ENCODE peak calls at places on chromosomes 1 and 21, in five cellular contexts. Y is ascending aorta, T is A549, I is astrocyte, S is left ventricle myocardium inferior. N is an unnamed sample.

GRCh38 chr21:42097860-42098259 is 26.7 kb downstream of the UMODL1 start:
- DNase-seq in Y (peak; percentile 93), T (peak; percentile 84), I (peak; percentile 98), S (no peak), N (no peak)

GRCh38 chr1:204494281-204495077 is at the start of gene PIK3C2B:
- DNase-seq in Y (peak; percentile 88), T (peak; percentile 97), I (peak; percentile 65), S (peak; percentile 85), N (peak; percentile 84)

GRCh38 chr21:31460985-31461384 is 116.9 kb upstream of the TIAM1 start:
- DNase-seq in Y (no peak), T (no peak), I (no peak), S (no peak), N (no peak)

GRCh38 chr1:169914534-169914933 is 20.8 kb upstream of the SCYL3 start:
- DNase-seq in Y (no peak), T (no peak), I (peak; percentile 59), S (no peak), N (no peak)

GRCh38 chr1:235892080-235892670 is 25.5 kb upstream of the LYST start:
- DNase-seq in Y (no peak), T (no peak), I (no peak), S (no peak), N (no peak)

GRCh38 chr1:156801409-156802121 is 15.1 kb downstream of the SH2D2A start:
- DNase-seq in Y (no peak), T (no peak), I (peak; percentile 90), S (peak; percentile 31), N (no peak)

GRCh38 chr1:54607821-54608220 is 15.5 kb downstream of the FAM151A start:
- DNase-seq in Y (no peak), T (no peak), I (no peak), S (no peak), N (no peak)

GRCh38 chr1:217272385-217272784 is 358.5 kb downstream of the GPATCH2 start:
- DNase-seq in Y (no peak), T (no peak), I (peak; percentile 72), S (no peak), N (no peak)

GRCh38 chr1:11610629-11611180 is 43.5 kb downstream of the FBXO2 start:
- DNase-seq in Y (no peak), T (no peak), I (no peak), S (no peak), N (no peak)

GRCh38 chr1:110165761-110166231 is 15.5 kb downstream of the SLC6A17 start:
- DNase-seq in Y (no peak), T (no peak), I (no peak), S (no peak), N (no peak)

GRCh38 chr1:228152918-228153258 is 3.2 kb downstream of the GJC2 start:
- DNase-seq in Y (no peak), T (no peak), I (no peak), S (peak; percentile 12), N (no peak)

GRCh38 chr1:193406901-193407300 is 220.5 kb upstream of the B3GALT2 start:
- DNase-seq in Y (no peak), T (peak; percentile 24), I (peak; percentile 69), S (no peak), N (peak; percentile 63)

GRCh38 chr1:209808059-209808494 is 2.1 kb upstream of the IRF6 start:
- DNase-seq in Y (peak; percentile 64), T (no peak), I (peak; percentile 91), S (peak; percentile 57), N (no peak)

GRCh38 chr21:41929248-41929647 is 24.6 kb downstream of the C2CD2 start:
- DNase-seq in Y (no peak), T (no peak), I (no peak), S (no peak), N (no peak)

GRCh38 chr1:204079608-204079999 is 6.7 kb downstream of the SOX13 start:
- DNase-seq in Y (no peak), T (no peak), I (no peak), S (no peak), N (no peak)

GRCh38 chr21:41613421-41613998 is 105.6 kb upstream of the TMPRSS2 start:
- DNase-seq in Y (no peak), T (no peak), I (no peak), S (no peak), N (no peak)

DNA sequence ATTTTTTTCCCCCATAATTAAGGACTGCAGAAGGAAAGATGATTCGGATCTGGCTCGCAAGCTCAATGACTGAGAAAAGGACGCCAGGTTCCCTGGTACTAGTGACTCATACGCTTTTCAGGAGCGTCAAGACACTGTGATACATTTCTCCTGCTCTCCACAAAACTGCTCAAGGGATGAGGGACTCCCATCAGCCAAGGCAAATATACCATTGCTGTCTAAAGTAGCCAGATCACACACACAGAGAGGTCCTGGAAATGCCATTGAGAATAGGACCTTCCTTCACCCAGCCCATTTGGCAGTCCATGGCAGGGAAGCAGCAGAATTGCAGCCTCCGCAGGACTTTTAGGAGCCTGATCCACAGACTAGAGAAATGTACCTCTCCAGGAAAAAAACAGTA is 253.6 kb upstream of the IRF2BP2 start:
- DNase-seq in Y (peak; percentile 82), T (no peak), I (peak; percentile 80), S (no peak), N (no peak)
- H3K4me3 ChIP-seq in Y (no peak overlapping the region), T (no peak overlapping the region), I (no peak overlapping the region), S (no peak overlapping the region), N (no peak overlapping the region)

DNA sequence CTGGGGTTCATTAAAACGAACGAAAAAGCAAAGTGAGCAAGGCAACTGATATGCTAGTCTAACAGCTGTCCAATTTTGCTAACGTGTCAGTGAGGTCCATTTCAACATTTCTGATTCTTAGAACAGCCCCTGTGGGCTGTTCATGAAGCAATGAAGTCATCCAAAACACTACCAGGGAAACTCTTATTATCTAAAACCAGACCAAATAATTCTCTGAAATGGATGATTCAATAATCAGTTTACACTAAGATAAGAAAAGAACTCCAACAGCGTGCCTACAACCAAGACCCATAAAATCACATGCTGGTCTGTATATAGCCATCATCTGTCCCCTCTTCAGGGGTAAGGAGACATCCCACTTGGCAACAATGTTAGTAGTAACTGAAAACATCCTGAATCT is 122.7 kb downstream of the TGFBR3 start:
- DNase-seq in Y (peak; percentile 46), T (no peak), I (no peak), S (no peak), N (no peak)
- H3K4me1 ChIP-seq in Y (no peaks in the 10 kb centered on the region), T (peaks cover 9% of the 10 kb centered on the region), I (no peaks in the 10 kb centered on the region), S (peaks cover 78% of the 10 kb centered on the region), N (no peaks in the 10 kb centered on the region)

DNA sequence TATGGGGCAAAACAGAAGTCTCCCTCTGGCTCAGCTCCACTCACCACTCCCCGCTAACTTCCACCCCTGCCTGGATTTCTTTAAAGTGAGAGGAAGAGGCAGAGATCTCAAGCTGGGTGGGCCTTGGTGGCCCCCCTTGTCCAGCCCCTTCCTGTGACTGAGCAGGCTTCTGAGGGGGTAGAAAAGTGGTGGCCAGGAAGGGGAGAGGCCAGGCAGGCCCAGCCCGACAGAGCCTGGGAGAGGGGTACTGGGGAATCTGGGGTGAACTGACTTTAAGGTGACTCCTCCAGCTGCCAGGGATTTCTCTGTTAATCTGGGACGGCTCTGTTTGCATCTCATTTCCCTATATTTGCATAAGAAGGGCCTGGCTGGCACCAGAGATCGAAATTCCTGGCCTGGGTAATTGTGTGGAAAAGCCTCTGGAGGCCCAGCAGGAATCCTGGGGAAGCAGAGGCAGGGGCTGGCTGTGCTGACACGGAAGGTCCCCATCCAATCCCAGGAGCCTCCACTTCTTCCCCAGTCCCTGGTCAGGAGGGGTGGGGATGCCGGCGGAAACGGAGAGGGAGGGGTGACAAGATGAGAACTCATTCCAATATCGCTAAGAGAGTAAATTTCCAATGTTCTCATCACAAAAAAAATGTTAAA is 18.7 kb upstream of the ADGRB2 start:
- DNase-seq in Y (no peak), T (no peak), I (no peak), S (no peak), N (no peak)
- H3K27ac ChIP-seq in Y (no peak overlapping the region), T (no peak overlapping the region), I (no peak overlapping the region), S (peak overlapping the region; percentile 43), N (no peak overlapping the region)

DNA sequence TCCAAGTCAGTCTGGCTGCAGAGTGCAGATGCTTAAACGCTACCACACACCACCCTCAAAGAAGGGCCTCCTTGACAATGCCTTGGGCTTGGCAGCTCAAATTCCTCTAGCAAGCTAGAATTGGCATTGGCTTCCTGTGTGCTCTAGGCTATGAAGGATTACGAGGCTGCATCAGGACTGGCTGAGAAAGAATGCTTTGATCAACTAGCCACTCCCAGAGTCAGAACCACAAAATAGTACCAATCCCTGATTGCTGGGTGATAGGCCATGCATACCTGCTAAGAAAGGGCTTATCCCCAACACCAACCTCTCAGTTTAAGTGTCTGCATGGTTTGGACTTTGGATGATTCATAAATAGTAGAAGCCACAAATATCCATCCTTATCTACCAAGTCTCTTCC is 504.9 kb downstream of the OMA1 start:
- DNase-seq in Y (no peak), T (no peak), I (peak; percentile 60), S (no peak), N (no peak)
- H3K4me3 ChIP-seq in Y (no peak overlapping the region), T (no peak overlapping the region), I (no peak overlapping the region), S (no peak overlapping the region), N (no peak overlapping the region)

N was measured in CD4-positive, alpha-beta memory T cell.